ENCODE peak calls at places on chromosomes 11 and 22, in seven cellular contexts. R is skeletal muscle cell; W is mucosa of descending colon; L is CD8-positive, alpha-beta memory T cell; D is T-cell; P is myocyte; M is CD4-positive, alpha-beta T cell. U is an unnamed sample.

GRCh38 chr22:49956914-49957825 is 3.4 kb upstream of the PIM3 start:
- DNase-seq in P (no peak), M (no peak), D (no peak), W (no peak), R (no peak), L (no peak), U (no peak)

GRCh38 chr11:43316451-43316850 is 4.7 kb downstream of the API5 start:
- DNase-seq in P (peak; percentile 69), L (no peak), M (no peak), R (no peak), D (no peak), W (no peak), U (no peak)

GRCh38 chr11:35077709-35078695 is 61.0 kb upstream of the CD44 start:
- DNase-seq in L (peak; percentile 39), P (no peak), W (peak; percentile 30), R (peak; percentile 54), D (peak; percentile 53), M (peak; percentile 33), U (no peak)

GRCh38 chr11:102476812-102477211 is 24.2 kb upstream of the TMEM123 start:
- DNase-seq in W (peak; percentile 86), L (no peak), R (no peak), P (no peak), D (no peak), M (peak; percentile 17), U (no peak)

GRCh38 chr11:128039140-128040021 is 548.0 kb downstream of the ETS1 start:
- DNase-seq in P (peak; percentile 98), L (peak; percentile 63), D (peak; percentile 77), M (peak; percentile 64), W (peak; percentile 53), R (peak; percentile 95), U (no peak)

GRCh38 chr11:119795231-119795630 is 66.2 kb upstream of the NECTIN1 start:
- DNase-seq in P (no peak), R (peak; percentile 58), L (no peak), W (no peak), M (no peak), D (no peak), U (no peak)

GRCh38 chr22:50674127-50674493 is 1.5 kb downstream of the SHANK3 start:
- DNase-seq in P (no peak), M (no peak), W (no peak), R (no peak), L (no peak), D (no peak), U (no peak)

GRCh38 chr22:49515486-49515885 is 312.2 kb downstream of the BRD1 start:
- DNase-seq in L (no peak), R (no peak), D (no peak), P (no peak), M (no peak), W (no peak), U (no peak)

GRCh38 chr11:116733959-116734517 is 38.7 kb downstream of the BUD13 start:
- DNase-seq in R (no peak), M (no peak), D (no peak), W (no peak), P (no peak), L (no peak), U (no peak)

GRCh38 chr22:42977574-42977973 is 37.4 kb downstream of the PACSIN2 start:
- DNase-seq in M (no peak), P (no peak), L (no peak), R (no peak), W (peak; percentile 7), D (no peak), U (no peak)

U was measured in smooth muscle cell of the brain vasculature.